ENCODE peak calls at places on chromosomes 6 and 20, in eight cellular contexts. D, N, T, G, K, X, Y and S are unnamed samples.

GRCh38 chr6:1766663-1767062 is 156.9 kb downstream of the FOXC1 start:
- DNase-seq in D (peak; percentile 49), N (no peak), T (peak; percentile 59), G (no peak), K (no peak), X (peak; percentile 71), Y (peak; percentile 57), S (no peak)

GRCh38 chr6:26593278-26594127 is 3.2 kb upstream of the ABT1 start:
- DNase-seq in D (no peak), N (no peak), T (no peak), G (no peak), K (no peak), X (no peak), Y (no peak), S (no peak)

GRCh38 chr6:106184629-106185028 is 98.5 kb downstream of the PRDM1 start:
- DNase-seq in D (no peak), N (peak; percentile 29), T (no peak), G (no peak), K (no peak), X (peak; percentile 59), Y (no peak), S (no peak)

GRCh38 chr20:21505810-21506530 is 7.9 kb downstream of the NKX2-2 start:
- DNase-seq in D (peak; percentile 37), N (peak; percentile 42), T (peak; percentile 66), G (peak; percentile 60), K (peak; percentile 87), X (peak; percentile 36), Y (no peak), S (no peak)

GRCh38 chr6:40358473-40359460 is 228.4 kb downstream of the LRFN2 start:
- DNase-seq in D (no peak), N (no peak), T (no peak), G (no peak), K (peak; percentile 0), X (no peak), Y (no peak), S (no peak)

GRCh38 chr6:127210725-127211124 is 55.9 kb upstream of the RNF146 start:
- DNase-seq in D (no peak), N (no peak), T (no peak), G (no peak), K (no peak), X (no peak), Y (no peak), S (no peak)

GRCh38 chr6:14211596-14211961 is 94.0 kb downstream of the CD83 start:
- DNase-seq in D (peak; percentile 59), N (no peak), T (peak; percentile 65), G (peak; percentile 80), K (peak; percentile 31), X (peak; percentile 34), Y (no peak), S (no peak)

GRCh38 chr6:54020311-54020710 is 90.9 kb upstream of the MLIP start:
- DNase-seq in D (no peak), N (peak; percentile 22), T (no peak), G (no peak), K (no peak), X (peak; percentile 38), Y (no peak), S (no peak)

GRCh38 chr6:166926748-166927147 is 29.6 kb downstream of the RNASET2 start:
- DNase-seq in D (no peak), N (no peak), T (no peak), G (no peak), K (no peak), X (no peak), Y (no peak), S (no peak)

GRCh38 chr6:110063864-110064263 is 85.8 kb downstream of the GPR6 start:
- DNase-seq in D (no peak), N (no peak), T (no peak), G (no peak), K (no peak), X (no peak), Y (no peak), S (no peak)

GRCh38 chr6:156741287-156742073 is 35.7 kb upstream of the ARID1B start:
- DNase-seq in D (no peak), N (no peak), T (no peak), G (no peak), K (no peak), X (no peak), Y (no peak), S (no peak)

GRCh38 chr6:152600022-152600421 is 37.1 kb downstream of the SYNE1 start:
- DNase-seq in D (no peak), N (no peak), T (no peak), G (no peak), K (no peak), X (no peak), Y (no peak), S (no peak)

GRCh38 chr6:149614352-149614751 is 34.2 kb downstream of the KATNA1 start:
- DNase-seq in D (peak; percentile 16), N (peak; percentile 39), T (no peak), G (no peak), K (no peak), X (peak; percentile 64), Y (no peak), S (no peak)

GRCh38 chr20:36540551-36541211 is 638 bp upstream of the MYL9 start:
- DNase-seq in D (no peak), N (no peak), T (peak; percentile 64), G (peak; percentile 45), K (no peak), X (no peak), Y (no peak), S (no peak)

GRCh38 chr20:44692932-44693476 is 22.2 kb upstream of the CCN5 start:
- DNase-seq in D (peak; percentile 100), N (peak; percentile 99), T (peak; percentile 90), G (peak; percentile 84), K (no peak), X (peak; percentile 93), Y (peak; percentile 99), S (peak; percentile 100)

GRCh38 chr6:169441292-169441691 is 187.6 kb upstream of the THBS2 start:
- DNase-seq in D (no peak), N (no peak), T (no peak), G (no peak), K (no peak), X (no peak), Y (no peak), S (no peak)

GRCh38 chr6:26613201-26613600 is 16.4 kb downstream of the ABT1 start:
- DNase-seq in D (no peak), N (no peak), T (no peak), G (no peak), K (no peak), X (no peak), Y (no peak), S (no peak)

GRCh38 chr6:19921821-19922220 is 84.7 kb downstream of the ID4 start:
- DNase-seq in D (no peak), N (no peak), T (no peak), G (no peak), K (no peak), X (no peak), Y (peak; percentile 6), S (no peak)

GRCh38 chr6:10014561-10014960 is 400.3 kb downstream of the TFAP2A start:
- DNase-seq in D (peak; percentile 45), N (peak; percentile 69), T (no peak), G (no peak), K (no peak), X (peak; percentile 4), Y (peak; percentile 34), S (peak; percentile 12)

GRCh38 chr6:39997101-39997635 is 62.9 kb upstream of the MOCS1 start:
- DNase-seq in D (no peak), N (no peak), T (no peak), G (no peak), K (no peak), X (no peak), Y (no peak), S (no peak)

GRCh38 chr20:33670715-33671499 is 3.3 kb downstream of the NECAB3 start:
- DNase-seq in D (no peak), N (no peak), T (no peak), G (no peak), K (no peak), X (no peak), Y (no peak), S (no peak)

GRCh38 chr6:134757911-134758361 is 192.0 kb downstream of the ALDH8A1 start:
- DNase-seq in D (no peak), N (peak; percentile 29), T (no peak), G (no peak), K (no peak), X (no peak), Y (peak; percentile 93), S (peak; percentile 30)

GRCh38 chr6:7252390-7252789 is 60.6 kb downstream of the SSR1 start:
- DNase-seq in D (no peak), N (no peak), T (no peak), G (no peak), K (no peak), X (no peak), Y (no peak), S (no peak)

GRCh38 chr6:154763650-154764049 is 30.4 kb downstream of the SCAF8 start:
- DNase-seq in D (no peak), N (no peak), T (no peak), G (no peak), K (no peak), X (peak; percentile 48), Y (no peak), S (no peak)

GRCh38 chr6:3270258-3270657 is 11.5 kb downstream of the PSMG4 start:
- DNase-seq in D (no peak), N (no peak), T (no peak), G (peak; percentile 17), K (no peak), X (no peak), Y (no peak), S (no peak)

GRCh38 chr6:30325150-30325872 is 1.4 kb upstream of the TRIM39 start:
- DNase-seq in D (peak; percentile 64), N (peak; percentile 69), T (no peak), G (peak; percentile 56), K (peak; percentile 61), X (peak; percentile 68), Y (peak; percentile 38), S (peak; percentile 66)

GRCh38 chr20:409697-410559 is 1.8 kb downstream of the RBCK1 start:
- DNase-seq in D (no peak), N (no peak), T (peak; percentile 91), G (no peak), K (no peak), X (no peak), Y (no peak), S (no peak)

GRCh38 chr6:158903801-158904200 is 84.6 kb upstream of the EZR start:
- DNase-seq in D (no peak), N (no peak), T (no peak), G (no peak), K (no peak), X (no peak), Y (no peak), S (no peak)

GRCh38 chr6:104229057-104229456 is 630.7 kb downstream of the HACE1 start:
- DNase-seq in D (no peak), N (no peak), T (no peak), G (no peak), K (no peak), X (no peak), Y (no peak), S (no peak)

GRCh38 chr6:39251406-39251805 is 22.1 kb upstream of the KCNK5 start:
- DNase-seq in D (no peak), N (no peak), T (no peak), G (no peak), K (no peak), X (no peak), Y (peak; percentile 51), S (peak; percentile 78)

GRCh38 chr6:1286972-1287600 is 24.8 kb upstream of the FOXQ1 start:
- DNase-seq in D (peak; percentile 71), N (peak; percentile 91), T (no peak), G (no peak), K (no peak), X (peak; percentile 97), Y (peak; percentile 100), S (peak; percentile 66)

GRCh38 chr20:39880890-39881289 is 808.1 kb downstream of the MAFB start:
- DNase-seq in D (peak; percentile 80), N (peak; percentile 53), T (no peak), G (no peak), K (no peak), X (no peak), Y (no peak), S (no peak)

GRCh38 chr20:61667056-61667792 is 398.5 kb downstream of the TAF4 start:
- DNase-seq in D (no peak), N (no peak), T (no peak), G (no peak), K (no peak), X (no peak), Y (no peak), S (no peak)

GRCh38 chr6:96522469-96523009 is 933 bp downstream of the UFL1 start:
- DNase-seq in D (peak; percentile 27), N (peak; percentile 34), T (no peak), G (no peak), K (peak; percentile 7), X (peak; percentile 27), Y (peak; percentile 16), S (no peak)